ENCODE peak calls at places on chromosomes 13 and 19, in four cellular contexts. C is fibroblast of mammary gland, O is AG04450, L is esophagus squamous epithelium. J is an unnamed sample.

GRCh38 chr19:3397266-3398022 is 31.1 kb downstream of the NFIC start:
- DNase-seq in O (no peak), C (peak; percentile 44), L (no peak), J (no peak)

GRCh38 chr13:76944457-76944856 is 3.9 kb upstream of the ACOD1 start:
- DNase-seq in C (peak; percentile 81), O (peak; percentile 7), L (no peak), J (no peak)

GRCh38 chr19:39160889-39161672 is 35.5 kb downstream of the PAK4 start:
- DNase-seq in L (no peak), C (peak; percentile 90), O (no peak), J (no peak)

GRCh38 chr13:42610623-42611022 is 36.7 kb downstream of the TNFSF11 start:
- DNase-seq in L (no peak), C (no peak), O (no peak), J (no peak)

GRCh38 chr13:86585826-86586225 is 786.6 kb upstream of the SLITRK6 start:
- DNase-seq in O (peak; percentile 89), C (peak; percentile 87), L (no peak), J (no peak)

GRCh38 chr13:66700336-66700735 is 529.8 kb downstream of the PCDH9 start:
- DNase-seq in O (no peak), L (no peak), C (no peak), J (no peak)

GRCh38 chr13:97240789-97241734 is 18.9 kb downstream of the MBNL2 start:
- DNase-seq in C (no peak), L (no peak), O (no peak), J (no peak)

GRCh38 chr13:42246541-42246940 is 25.4 kb upstream of the AKAP11 start:
- DNase-seq in C (no peak), O (no peak), L (no peak), J (no peak)

GRCh38 chr19:54189020-54189667 is at the start of gene MBOAT7:
- DNase-seq in C (no peak), L (no peak), O (no peak), J (no peak)

GRCh38 chr13:30816733-30817132 is 81.4 kb downstream of the ALOX5AP start:
- DNase-seq in C (no peak), O (no peak), L (no peak), J (no peak)

GRCh38 chr19:3054972-3055740 is 7.1 kb downstream of the TLE5 start:
- DNase-seq in O (no peak), L (no peak), C (no peak), J (no peak)

GRCh38 chr13:79869326-79869725 is 388.4 kb downstream of the NDFIP2 start:
- DNase-seq in O (no peak), L (no peak), C (no peak), J (no peak)

GRCh38 chr19:15679089-15679488 is 6.2 kb downstream of the CYP4F12 start:
- DNase-seq in L (no peak), O (no peak), C (no peak), J (no peak)

GRCh38 chr19:56253737-56254136 is 18.8 kb upstream of the EDDM13 start:
- DNase-seq in L (no peak), C (peak; percentile 72), O (peak; percentile 20), J (peak; percentile 36)

GRCh38 chr13:43134896-43135295 is 111.5 kb downstream of the DNAJC15 start:
- DNase-seq in O (no peak), C (no peak), L (no peak), J (no peak)

GRCh38 chr13:101455863-101456262 is 3.4 kb downstream of the ITGBL1 start:
- DNase-seq in O (peak; percentile 79), C (peak; percentile 93), L (no peak), J (peak; percentile 87)

GRCh38 chr13:112958127-112958989 is 10.7 kb upstream of the MCF2L start:
- DNase-seq in O (no peak), L (no peak), C (no peak), J (no peak)

GRCh38 chr19:7857727-7858701 is 16.2 kb downstream of the PRR36 start:
- DNase-seq in O (no peak), L (no peak), C (no peak), J (no peak)

GRCh38 chr13:42894765-42895181 is 97.3 kb downstream of the EPSTI1 start:
- DNase-seq in L (no peak), C (peak; percentile 70), O (no peak), J (no peak)

GRCh38 chr19:33458171-33458633 is 63.4 kb downstream of the PEPD start:
- DNase-seq in O (no peak), C (no peak), L (no peak), J (no peak)
- H3K4me3 ChIP-seq in O (no peak overlapping the region), C (no peak overlapping the region), L (no peak overlapping the region), J (no peak overlapping the region)

GRCh38 chr13:111531505-111531904 is 211.1 kb downstream of the TEX29 start:
- DNase-seq in O (no peak), L (no peak), C (peak; percentile 3), J (no peak)
- TF ChIP-seq CTCF in O (no peak), L (no peak), C (no peak), J (no peak)

GRCh38 chr19:11905928-11906327 is 18.3 kb downstream of the ZNF69 start:
- DNase-seq in C (no peak), O (no peak), L (no peak), J (no peak)
- H3K4me3 ChIP-seq in C (no peak overlapping the region), O (no peak overlapping the region), L (no peak overlapping the region), J (no peak overlapping the region)

DNA sequence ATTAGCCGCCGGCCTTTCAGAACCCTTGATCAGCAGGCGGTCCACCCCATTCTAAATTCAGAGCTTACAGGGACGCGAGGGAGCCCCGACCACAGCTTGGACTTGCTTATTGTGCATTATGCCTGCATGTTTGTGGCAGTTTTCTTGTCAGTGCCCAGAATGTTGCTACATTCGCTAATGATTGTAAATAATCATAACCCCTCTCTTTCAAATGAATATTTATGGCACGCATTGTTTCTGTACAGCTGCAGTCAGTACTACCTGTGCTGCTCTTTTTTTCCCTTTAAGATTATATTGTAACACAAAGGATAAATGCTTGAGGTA is 321 bp upstream of the VPS36 start:
- DNase-seq in L (no peak), O (no peak), C (no peak), J (no peak)
- TF ChIP-seq CTCF in L (no peak), O (no peak), C (no peak), J (no peak)

GRCh38 chr19:13834308-13834790 is 39.1 kb downstream of the ZSWIM4 start:
- DNase-seq in L (no peak), O (no peak), C (peak; percentile 73), J (no peak)
- H3K4me3 ChIP-seq in L (no peak overlapping the region), O (no peak overlapping the region), C (no peak overlapping the region), J (no peak overlapping the region)

GRCh38 chr19:29999490-29999889 is 57.5 kb downstream of the URI1 start:
- DNase-seq in O (no peak), C (no peak), L (no peak), J (no peak)

GRCh38 chr19:30003862-30004261 is 61.8 kb downstream of the URI1 start:
- DNase-seq in L (no peak), O (no peak), C (no peak), J (no peak)

GRCh38 chr19:30000862-30001261 is 58.8 kb downstream of the URI1 start:
- DNase-seq in L (no peak), O (no peak), C (no peak), J (no peak)

GRCh38 chr19:30001301-30001700 is 59.3 kb downstream of the URI1 start:
- DNase-seq in C (no peak), O (no peak), L (no peak), J (no peak)

DNA sequence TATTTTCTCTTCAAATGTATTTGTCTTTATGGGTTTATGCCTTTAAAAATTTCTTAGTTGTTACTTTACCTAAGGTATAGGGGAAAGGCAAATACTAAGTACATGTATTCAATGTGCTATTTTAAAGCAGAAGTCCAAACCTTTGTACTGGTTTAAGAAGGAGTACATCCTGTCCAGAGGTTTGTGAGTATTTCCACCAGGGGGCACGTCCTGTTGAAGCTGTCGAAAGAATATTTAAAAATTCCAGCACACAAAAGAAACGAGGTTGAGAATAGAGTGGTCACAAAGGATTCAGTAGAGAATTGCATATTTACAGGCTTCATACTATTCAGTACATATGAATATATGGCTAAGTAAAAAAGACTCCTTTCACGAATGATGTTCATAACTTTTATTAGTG is 59.8 kb downstream of the URI1 start:
- DNase-seq in C (no peak), L (no peak), O (no peak), J (no peak)
- TF ChIP-seq CTCF in C (no peak), L (no peak), O (peak; percentile 34), J (no peak)

J was measured in AG04449.